ENCODE peak calls at places on chromosomes 4 and X, in six cellular contexts. U is effector memory CD8-positive, alpha-beta T cell; D is IMR-90; X is pancreas; S is ovary; I is sciatic nerve. A is an unnamed sample.

GRCh38 chr4:6779667-6780565 is 2.6 kb upstream of the KIAA0232 start:
- DNase-seq in X (no peak), U (no peak), S (no peak), D (peak; percentile 40), I (peak; percentile 51), A (peak; percentile 38)

GRCh38 chr4:162410854-162411253 is 247.1 kb upstream of the FSTL5 start:
- DNase-seq in X (no peak), I (no peak), U (no peak), D (no peak), S (no peak), A (no peak)

GRCh38 chrX:153498453-153498852 is 3.7 kb downstream of the BGN start:
- DNase-seq in U (no peak), D (no peak), I (no peak), X (no peak), S (no peak), A (no peak)

GRCh38 chr4:152246659-152247058 is 289.2 kb downstream of the FBXW7 start:
- DNase-seq in D (no peak), I (no peak), S (no peak), U (no peak), X (no peak), A (no peak)

GRCh38 chr4:56699537-56699936 is 18.4 kb upstream of the HOPX start:
- DNase-seq in S (no peak), I (no peak), X (no peak), D (no peak), U (no peak), A (no peak)

GRCh38 chrX:12955882-12956703 is 18.8 kb upstream of the TMSB4X start:
- DNase-seq in D (peak; percentile 84), U (peak; percentile 51), I (peak; percentile 75), S (no peak), X (no peak), A (peak; percentile 81)

GRCh38 chr4:150581611-150582010 is 340 bp upstream of the MAB21L2 start:
- DNase-seq in X (no peak), S (no peak), U (no peak), I (no peak), D (peak; percentile 94), A (no peak)

GRCh38 chr4:81635747-81636146 is 164.0 kb upstream of the RASGEF1B start:
- DNase-seq in D (no peak), X (no peak), U (no peak), S (no peak), I (peak; percentile 63), A (no peak)

GRCh38 chr4:89586318-89586717 is 250.6 kb downstream of the SNCA start:
- DNase-seq in S (no peak), X (no peak), D (no peak), U (no peak), I (no peak), A (no peak)

GRCh38 chr4:153257151-153257620 is 52.9 kb downstream of the TRIM2 start:
- DNase-seq in I (no peak), D (peak; percentile 83), X (no peak), S (peak; percentile 38), U (no peak), A (peak; percentile 72)

GRCh38 chrX:51395807-51396728 is 63.4 kb downstream of the NUDT10 start:
- DNase-seq in I (peak; percentile 56), D (no peak), X (peak; percentile 56), S (peak; percentile 30), U (peak; percentile 31), A (peak; percentile 0)

GRCh38 chr4:82559735-82560120 is 2.1 kb downstream of the TMEM150C start:
- DNase-seq in S (no peak), U (no peak), I (no peak), X (no peak), D (no peak), A (no peak)

A was measured in EH.